ENCODE peak calls at places on chromosomes 3 and 15, in six cellular contexts. One of them, this sample, is unnamed.

GRCh38 chr3:120615863-120616599 is 19.9 kb downstream of the NDUFB4 start:
- DNase-seq in T follicular helper cell: no peak
- DNase-seq in choroid plexus epithelial cell: peak
- DNase-seq in CD4-positive, alpha-beta T cell: no peak
- DNase-seq in T47D: no peak
- DNase-seq in HuH-7: no peak
- DNase-seq in this sample: peak

GRCh38 chr3:20142517-20142916 is 43.5 kb downstream of the SGO1 start:
- DNase-seq in T follicular helper cell: no peak
- DNase-seq in choroid plexus epithelial cell: no peak
- DNase-seq in CD4-positive, alpha-beta T cell: no peak
- DNase-seq in T47D: no peak
- DNase-seq in HuH-7: no peak
- DNase-seq in this sample: no peak

GRCh38 chr15:67834593-67835348 is 5.1 kb downstream of the RNU6-1 start:
- DNase-seq in T follicular helper cell: no peak
- DNase-seq in choroid plexus epithelial cell: no peak
- DNase-seq in CD4-positive, alpha-beta T cell: no peak
- DNase-seq in T47D: no peak
- DNase-seq in HuH-7: no peak
- DNase-seq in this sample: no peak

GRCh38 chr3:49616491-49616941 is 57.6 kb upstream of the APEH start:
- DNase-seq in T follicular helper cell: no peak
- DNase-seq in choroid plexus epithelial cell: peak
- DNase-seq in CD4-positive, alpha-beta T cell: no peak
- DNase-seq in T47D: no peak
- DNase-seq in HuH-7: no peak
- DNase-seq in this sample: no peak

GRCh38 chr3:41682996-41683395 is 278.9 kb downstream of the ULK4 start:
- DNase-seq in T follicular helper cell: no peak
- DNase-seq in choroid plexus epithelial cell: peak
- DNase-seq in CD4-positive, alpha-beta T cell: no peak
- DNase-seq in T47D: no peak
- DNase-seq in HuH-7: no peak
- DNase-seq in this sample: no peak

GRCh38 chr3:112109313-112109712 is 23.1 kb downstream of the C3orf52 start:
- DNase-seq in T follicular helper cell: no peak
- DNase-seq in choroid plexus epithelial cell: peak
- DNase-seq in CD4-positive, alpha-beta T cell: no peak
- DNase-seq in T47D: no peak
- DNase-seq in HuH-7: no peak
- DNase-seq in this sample: no peak

GRCh38 chr3:154243353-154243752 is 80.9 kb downstream of the DHX36 start:
- DNase-seq in T follicular helper cell: no peak
- DNase-seq in choroid plexus epithelial cell: peak
- DNase-seq in CD4-positive, alpha-beta T cell: no peak
- DNase-seq in T47D: no peak
- DNase-seq in HuH-7: no peak
- DNase-seq in this sample: no peak

GRCh38 chr3:182258538-182259177 is 534.6 kb upstream of the ATP11B start:
- DNase-seq in T follicular helper cell: no peak
- DNase-seq in choroid plexus epithelial cell: peak
- DNase-seq in CD4-positive, alpha-beta T cell: no peak
- DNase-seq in T47D: peak
- DNase-seq in HuH-7: no peak
- DNase-seq in this sample: no peak

GRCh38 chr3:32510075-32510724 is 7.5 kb upstream of the CMTM6 start:
- DNase-seq in T follicular helper cell: peak
- DNase-seq in choroid plexus epithelial cell: peak
- DNase-seq in CD4-positive, alpha-beta T cell: peak
- DNase-seq in T47D: peak
- DNase-seq in HuH-7: peak
- DNase-seq in this sample: peak

GRCh38 chr3:80677796-80678195 is 910.0 kb upstream of the ROBO1 start:
- DNase-seq in T follicular helper cell: no peak
- DNase-seq in choroid plexus epithelial cell: peak
- DNase-seq in CD4-positive, alpha-beta T cell: no peak
- DNase-seq in T47D: no peak
- DNase-seq in HuH-7: no peak
- DNase-seq in this sample: no peak